ENCODE peak calls at places on chromosomes 6 and 20, in ten cellular contexts. L is lower lobe of right lung, O is ascending aorta, H is psoas muscle, N is K562, W is esophagus squamous epithelium, X is PC-9, S is aorta, A is prostate gland, D is dorsolateral prefrontal cortex. F is an unnamed sample. For H3K27me3, the result is how much of the 10 kb centered on the place peaks cover.

GRCh38 chr6:13413466-13413862 is 73.9 kb downstream of the GFOD1 start:
- DNase-seq in L (no peak), O (peak), H (peak), N (no peak), W (no peak), X (no peak), S (peak), A (no peak), D (no peak), F (no peak)

GRCh38 chr6:159267165-159267564 is 98.0 kb downstream of the FNDC1 start:
- DNase-seq in L (no peak), O (no peak), H (no peak), N (peak), W (no peak), X (no peak), S (no peak), A (no peak), D (no peak), F (peak)

GRCh38 chr6:106643061-106643460 is 13.7 kb downstream of the QRSL1 start:
- DNase-seq in L (no peak), O (no peak), H (no peak), N (no peak), W (no peak), X (no peak), S (no peak), A (no peak), D (no peak), F (no peak)

GRCh38 chr6:168742146-168742782 is 301.3 kb downstream of the SMOC2 start:
- DNase-seq in L (no peak), O (no peak), H (no peak), N (no peak), W (no peak), X (no peak), S (no peak), A (no peak), D (no peak), F (no peak)

GRCh38 chr20:25507385-25508082 is 77.8 kb downstream of the NINL start:
- DNase-seq in L (no peak), O (no peak), H (no peak), N (no peak), W (no peak), X (no peak), S (no peak), A (no peak), D (no peak), F (no peak)

GRCh38 chr6:126919947-126920346 is 198.5 kb upstream of the RSPO3 start:
- DNase-seq in L (no peak), O (no peak), H (no peak), N (no peak), W (no peak), X (peak), S (no peak), A (no peak), D (no peak), F (no peak)

GRCh38 chr20:41287327-41287726 is 30.2 kb downstream of the ZHX3 start:
- DNase-seq in L (no peak), O (no peak), H (no peak), N (no peak), W (no peak), X (no peak), S (no peak), A (no peak), D (no peak), F (no peak)

GRCh38 chr6:156779206-156780116 is 2.3 kb downstream of the ARID1B start:
- DNase-seq in L (peak), O (peak), H (peak), N (peak), W (no peak), X (no peak), S (peak), A (peak), D (no peak), F (peak)

GRCh38 chr6:16999486-17000436 is 102.1 kb upstream of the STMND1 start:
- DNase-seq in L (no peak), O (no peak), H (no peak), N (no peak), W (no peak), X (no peak), S (no peak), A (peak), D (no peak), F (no peak)

GRCh38 chr20:17995967-17996819 is 27.4 kb downstream of the MGME1 start:
- DNase-seq in L (no peak), O (no peak), H (no peak), N (peak), W (no peak), X (no peak), S (no peak), A (peak), D (no peak), F (peak)

GRCh38 chr6:2945069-2945452 is 26.3 kb downstream of the SERPINB6 start:
- DNase-seq in L (no peak), O (peak), H (no peak), N (no peak), W (no peak), X (no peak), S (no peak), A (no peak), D (no peak), F (no peak)

DNA sequence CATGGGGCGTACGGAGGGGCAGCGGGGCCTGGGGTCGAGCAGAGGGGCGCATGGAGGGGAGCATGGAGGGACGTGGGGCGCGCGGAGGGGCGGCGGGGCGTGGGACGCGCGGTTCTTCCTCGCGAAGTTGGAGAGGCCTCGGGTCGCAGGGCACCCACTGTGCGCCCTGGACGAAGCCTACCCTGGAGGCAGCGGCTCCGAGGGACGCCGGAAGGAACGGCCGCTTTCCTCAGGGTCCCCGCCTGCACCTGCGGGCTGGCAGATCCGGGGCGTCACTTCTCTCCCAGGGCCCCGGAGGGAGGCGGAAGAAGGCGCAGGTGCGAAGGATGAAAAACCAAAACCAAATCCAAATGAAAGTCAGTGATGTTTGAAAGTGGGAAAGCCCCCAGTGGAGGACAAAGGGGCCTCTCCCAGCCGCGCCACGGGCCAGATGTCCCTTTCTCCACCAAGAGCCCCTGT is 142.1 kb upstream of the PDE10A start:
- DNase-seq in L (no peak), O (no peak), H (no peak), N (no peak), W (no peak), X (no peak), S (no peak), A (no peak), D (no peak), F (no peak)
- H3K4me3 ChIP-seq in L (peak), O (peak), H (peak), N (no peak), W (peak), X (no peak), S (no peak), A (no peak), D (peak), F (no peak)

DNA sequence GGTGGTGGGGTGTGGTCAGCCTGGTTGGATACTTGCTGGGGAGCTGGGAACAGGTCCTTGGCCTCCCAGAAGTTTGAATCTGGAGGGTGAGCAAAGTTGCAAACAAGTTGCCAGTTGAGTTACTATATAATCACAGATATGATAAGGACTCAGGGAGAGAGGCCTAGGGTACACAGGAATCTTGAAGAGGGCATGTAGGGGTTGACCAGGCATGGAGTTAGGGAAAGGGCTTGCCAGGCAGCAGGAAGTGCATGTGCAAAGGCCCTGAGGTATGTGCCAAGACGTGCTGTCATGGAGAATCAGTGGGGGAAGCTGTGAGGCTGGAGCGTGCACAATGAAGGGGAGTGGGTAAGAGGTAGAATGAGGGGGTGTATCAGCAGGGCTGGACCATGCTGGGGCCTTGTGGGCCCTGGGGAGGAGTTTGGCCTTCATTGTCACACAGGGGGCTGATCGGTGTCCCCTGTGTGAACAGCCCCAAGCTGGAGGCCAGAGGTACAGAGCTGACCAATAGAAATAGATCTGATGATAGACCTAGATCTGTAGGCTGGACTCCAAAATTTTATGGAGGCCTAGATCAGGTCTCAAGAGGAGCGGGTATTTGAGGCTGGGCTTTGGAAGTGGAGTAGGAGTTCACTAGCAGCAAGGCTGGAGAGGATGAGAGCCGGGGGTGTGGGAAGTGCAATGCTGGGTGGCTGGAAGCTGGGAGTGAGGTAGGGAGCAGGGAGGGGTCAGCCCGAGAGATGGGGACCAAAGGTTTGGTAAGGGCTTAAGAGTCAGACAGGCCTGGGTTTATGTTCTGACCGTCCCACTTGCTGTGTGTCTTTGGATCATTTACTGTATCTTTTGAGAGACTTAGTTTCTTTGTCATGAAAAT is 2.9 kb downstream of the SRC start:
- DNase-seq in L (no peak), O (no peak), H (no peak), N (peak), W (no peak), X (no peak), S (no peak), A (no peak), D (peak), F (no peak)
- H3K27ac ChIP-seq in L (peak), O (peak), H (no peak), N (no peak), W (peak), X (no peak), S (no peak), A (no peak), D (no peak), F (no peak)

GRCh38 chr20:32580194-32580593 is 4.9 kb downstream of the NOL4L start:
- DNase-seq in L (no peak), O (no peak), H (no peak), N (no peak), W (no peak), X (no peak), S (no peak), A (no peak), D (no peak), F (no peak)
- H3K27me3 ChIP-seq in L (under half), O (under half), H (under half), N (under half), W (under half), X (under half), S (under half), A (under half), D (under half), F (half or more)

DNA sequence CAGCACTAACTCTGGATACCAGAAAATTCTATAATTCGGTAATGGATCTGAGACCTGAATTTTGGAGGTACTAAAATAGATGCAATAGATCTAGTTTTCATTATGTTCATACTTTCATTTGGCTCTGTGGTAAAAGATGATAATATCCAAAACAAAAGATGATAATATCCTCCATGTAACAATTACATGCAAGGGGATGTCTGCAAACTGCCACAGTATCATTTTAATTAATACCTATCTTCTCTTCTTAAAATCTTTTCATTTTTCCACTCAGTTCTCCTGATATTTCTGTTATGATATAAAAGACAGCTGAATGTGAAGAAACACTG is 15.6 kb downstream of the BTN2A1 start:
- DNase-seq in L (no peak), O (no peak), H (no peak), N (no peak), W (no peak), X (no peak), S (no peak), A (no peak), D (no peak), F (no peak)
- H3K4me3 ChIP-seq in L (peak), O (peak), H (peak), N (peak), W (peak), X (peak), S (peak), A (peak), D (peak), F (peak)